ENCODE peak calls at places on chromosomes 5 and 9, in seven cellular contexts. V is sigmoid colon; Q is smooth muscle cell of the brain vasculature; Y is amniotic stem cell; I is activated naive CD4-positive, alpha-beta T cell treated with anti-CD3 and anti-CD28 coated beads for 36 hours; E is GM12891; D is HT-29. X is an unnamed sample.

GRCh38 chr9:99105152-99106043 is 485 bp downstream of the TGFBR1 start:
- DNase-seq in V (peak), Q (no peak), Y (peak), I (peak), E (peak), D (peak), X (no peak)

GRCh38 chr5:464843-465590 is 22.0 kb downstream of the EXOC3 start:
- DNase-seq in V (peak), Q (no peak), Y (no peak), I (no peak), E (no peak), D (no peak), X (no peak)

GRCh38 chr9:99307846-99308245 is 85.8 kb downstream of the SEC61B start:
- DNase-seq in V (no peak), Q (no peak), Y (no peak), I (no peak), E (no peak), D (peak), X (no peak)

GRCh38 chr5:88660947-88661869 is 221.8 kb downstream of the MEF2C start:
- DNase-seq in V (peak), Q (no peak), Y (no peak), I (peak), E (peak), D (no peak), X (peak)

GRCh38 chr9:99259231-99259918 is 37.3 kb downstream of the SEC61B start:
- DNase-seq in V (peak), Q (no peak), Y (no peak), I (peak), E (no peak), D (no peak), X (peak)

GRCh38 chr9:69675563-69675962 is 3.4 kb upstream of the APBA1 start:
- DNase-seq in V (no peak), Q (no peak), Y (no peak), I (no peak), E (no peak), D (no peak), X (no peak)

GRCh38 chr5:67089200-67089725 is 107.3 kb downstream of the CD180 start:
- DNase-seq in V (no peak), Q (no peak), Y (no peak), I (no peak), E (no peak), D (no peak), X (no peak)

GRCh38 chr5:93602261-93603149 is 19.5 kb downstream of the NR2F1 start:
- DNase-seq in V (no peak), Q (no peak), Y (no peak), I (no peak), E (no peak), D (no peak), X (no peak)

GRCh38 chr5:62477801-62478200 is 65.2 kb downstream of the IPO11 start:
- DNase-seq in V (no peak), Q (no peak), Y (no peak), I (no peak), E (no peak), D (no peak), X (no peak)

GRCh38 chr5:1001406-1002270 is 7.0 kb upstream of the NKD2 start:
- DNase-seq in V (peak), Q (no peak), Y (no peak), I (no peak), E (no peak), D (no peak), X (no peak)

GRCh38 chr5:119287547-119288073 is 68.2 kb upstream of the TNFAIP8 start:
- DNase-seq in V (no peak), Q (no peak), Y (no peak), I (peak), E (no peak), D (peak), X (no peak)

GRCh38 chr5:176901260-176902101 is 2.3 kb upstream of the HK3 start:
- DNase-seq in V (peak), Q (no peak), Y (no peak), I (peak), E (no peak), D (no peak), X (no peak)